ENCODE peak calls at places on chromosomes 12 and 14, in four cellular contexts. S, Y, D and K are unnamed samples.

GRCh38 chr12:55244309-55244708 is at the start of gene OR6C74:
- DNase-seq in S (no peak), Y (no peak), D (no peak), K (no peak)

GRCh38 chr12:123139926-123140674 is 10.8 kb downstream of the PITPNM2 start:
- DNase-seq in S (no peak), Y (no peak), D (peak), K (no peak)

GRCh38 chr12:110333201-110333600 is 52.2 kb downstream of the ATP2A2 start:
- DNase-seq in S (no peak), Y (no peak), D (no peak), K (no peak)

GRCh38 chr14:99531221-99532096 is 50.2 kb downstream of the CCNK start:
- DNase-seq in S (no peak), Y (no peak), D (no peak), K (no peak)

GRCh38 chr14:53384073-53384472 is 230.9 kb upstream of the DDHD1 start:
- DNase-seq in S (no peak), Y (no peak), D (no peak), K (no peak)

GRCh38 chr12:33771889-33772288 is 250.4 kb upstream of the ALG10 start:
- DNase-seq in S (no peak), Y (no peak), D (no peak), K (no peak)

GRCh38 chr14:51442513-51443175 is 202.6 kb downstream of the TMX1 start:
- DNase-seq in S (no peak), Y (no peak), D (peak), K (no peak)

GRCh38 chr12:15706010-15706676 is 83.0 kb downstream of the EPS8 start:
- DNase-seq in S (no peak), Y (no peak), D (no peak), K (no peak)

GRCh38 chr14:83529531-83529930 is 1995.9 kb upstream of the SEL1L start:
- DNase-seq in S (no peak), Y (no peak), D (no peak), K (no peak)

GRCh38 chr14:92926931-92927330 is 4.0 kb downstream of the CHGA start:
- DNase-seq in S (no peak), Y (no peak), D (no peak), K (no peak)

GRCh38 chr12:6792522-6793201 is 3.3 kb downstream of the CD4 start:
- DNase-seq in S (peak), Y (no peak), D (no peak), K (peak)

GRCh38 chr14:64934338-64934939 is 8.1 kb downstream of the GPX2 start:
- DNase-seq in S (no peak), Y (no peak), D (no peak), K (no peak)

GRCh38 chr14:96592591-96593388 is 90.6 kb downstream of the PAPOLA start:
- DNase-seq in S (peak), Y (peak), D (no peak), K (peak)

GRCh38 chr12:121009744-121010143 is 6.5 kb downstream of the C12orf43 start:
- DNase-seq in S (no peak), Y (no peak), D (no peak), K (no peak)

GRCh38 chr14:80003138-80003537 is 208.2 kb downstream of the DIO2 start:
- DNase-seq in S (no peak), Y (no peak), D (no peak), K (no peak)

GRCh38 chr12:74722709-74723108 is 185.1 kb downstream of the ATXN7L3B start:
- DNase-seq in S (no peak), Y (no peak), D (peak), K (no peak)